ENCODE peak calls at places on chromosomes 12 and 14, in five cellular contexts. T, C, M, E and G are unnamed samples.

GRCh38 chr14:103230658-103231334 is 103.2 kb upstream of the EIF5 start:
- DNase-seq in T (no peak), C (no peak), M (no peak), E (no peak), G (no peak)

GRCh38 chr12:32702470-32702869 is 23.4 kb downstream of the DNM1L start:
- DNase-seq in T (no peak), C (peak), M (no peak), E (no peak), G (no peak)

GRCh38 chr12:16604853-16605252 is 1.1 kb downstream of the LMO3 start:
- DNase-seq in T (no peak), C (no peak), M (no peak), E (no peak), G (no peak)

GRCh38 chr12:22282283-22282682 is 52.2 kb downstream of the ST8SIA1 start:
- DNase-seq in T (no peak), C (peak), M (no peak), E (no peak), G (no peak)

GRCh38 chr12:40028296-40028695 is 77.6 kb downstream of the SLC2A13 start:
- DNase-seq in T (no peak), C (no peak), M (no peak), E (no peak), G (no peak)

GRCh38 chr12:24822121-24822899 is 126.6 kb downstream of the BCAT1 start:
- DNase-seq in T (no peak), C (peak), M (no peak), E (peak), G (no peak)

GRCh38 chr12:115880238-115880637 is 397.3 kb downstream of the MED13L start:
- DNase-seq in T (no peak), C (no peak), M (no peak), E (no peak), G (no peak)

GRCh38 chr12:94282675-94283074 is 134.3 kb downstream of the PLXNC1 start:
- DNase-seq in T (no peak), C (no peak), M (no peak), E (peak), G (peak)

GRCh38 chr12:42904683-42905418 is 315.3 kb upstream of the PRICKLE1 start:
- DNase-seq in T (no peak), C (no peak), M (peak), E (no peak), G (no peak)

GRCh38 chr12:51496907-51497306 is 72.3 kb downstream of the SLC4A8 start:
- DNase-seq in T (no peak), C (no peak), M (no peak), E (no peak), G (no peak)

GRCh38 chr12:89236748-89237428 is 115.4 kb downstream of the DUSP6 start:
- DNase-seq in T (no peak), C (peak), M (no peak), E (no peak), G (no peak)

GRCh38 chr12:53251477-53252348 is 16.4 kb upstream of the ESPL1 start:
- DNase-seq in T (peak), C (peak), M (peak), E (peak), G (peak)

GRCh38 chr14:77961853-77962580 is 162.1 kb downstream of the ADCK1 start:
- DNase-seq in T (no peak), C (no peak), M (no peak), E (no peak), G (no peak)

GRCh38 chr12:18217981-18218380 is 43.3 kb upstream of the PIK3C2G start:
- DNase-seq in T (no peak), C (peak), M (no peak), E (no peak), G (no peak)

GRCh38 chr14:38662781-38663180 is 406.9 kb upstream of the CLEC14A start:
- DNase-seq in T (no peak), C (no peak), M (no peak), E (no peak), G (no peak)

GRCh38 chr14:68564236-68564825 is 228.5 kb downstream of the ZFP36L1 start:
- DNase-seq in T (no peak), C (no peak), M (no peak), E (no peak), G (no peak)

GRCh38 chr14:50943261-50943942 is 881 bp downstream of the PYGL start:
- DNase-seq in T (no peak), C (peak), M (no peak), E (no peak), G (no peak)